ENCODE peak calls at places on chromosomes 16 and 17, in seven cellular contexts. W, L, J, T, V, Y and Q are unnamed samples.

GRCh38 chr16:75017670-75018525 is 19.1 kb downstream of the ZNRF1 start:
- DNase-seq in Y (no peak), T (no peak), W (no peak), L (no peak), V (no peak), J (no peak), Q (no peak)

GRCh38 chr17:81295678-81296381 is 723 bp upstream of the SLC38A10 start:
- DNase-seq in L (peak; percentile 84), J (peak; percentile 35), T (no peak), V (peak; percentile 74), W (peak; percentile 13), Y (peak; percentile 60), Q (no peak)

GRCh38 chr17:38602453-38602852 is 3.3 kb downstream of the SRCIN1 start:
- DNase-seq in W (no peak), Y (no peak), T (no peak), J (no peak), V (no peak), L (no peak), Q (no peak)

GRCh38 chr17:38507436-38507835 is 79.2 kb downstream of the ARHGAP23 start:
- DNase-seq in J (no peak), T (no peak), W (no peak), V (no peak), Y (no peak), L (no peak), Q (no peak)

GRCh38 chr17:82249896-82250581 is 21.2 kb downstream of the SLC16A3 start:
- DNase-seq in L (no peak), V (no peak), J (no peak), Y (no peak), W (no peak), T (no peak), Q (no peak)

GRCh38 chr17:1039511-1040215 is 42.7 kb downstream of the TIMM22 start:
- DNase-seq in W (no peak), J (peak; percentile 12), L (peak; percentile 75), T (no peak), Y (peak; percentile 63), V (no peak), Q (no peak)

GRCh38 chr16:62225675-62226074 is 189.4 kb upstream of the CDH8 start:
- DNase-seq in L (peak; percentile 72), Y (peak; percentile 61), T (no peak), V (peak; percentile 69), J (peak; percentile 3), W (peak; percentile 7), Q (peak; percentile 57)

GRCh38 chr17:43010667-43011308 is 4.2 kb downstream of the IFI35 start:
- DNase-seq in Y (no peak), V (no peak), W (no peak), J (no peak), L (no peak), T (no peak), Q (no peak)

GRCh38 chr16:70576431-70577255 is 53.0 kb downstream of the SF3B3 start:
- DNase-seq in T (peak; percentile 59), W (peak; percentile 33), Y (no peak), V (no peak), J (peak; percentile 85), L (no peak), Q (no peak)

GRCh38 chr17:7490144-7490543 is 6.0 kb downstream of the POLR2A start:
- DNase-seq in J (no peak), L (no peak), T (no peak), V (no peak), W (no peak), Y (no peak), Q (no peak)

GRCh38 chr16:14548933-14549788 is 80.9 kb downstream of the PARN start:
- DNase-seq in T (no peak), Y (no peak), W (no peak), L (no peak), V (no peak), J (no peak), Q (no peak)

GRCh38 chr17:49357516-49357915 is 4.5 kb downstream of the ZNF652 start:
- DNase-seq in J (no peak), L (no peak), V (no peak), Y (no peak), W (no peak), T (no peak), Q (no peak)

GRCh38 chr16:75053791-75054555 is 55.1 kb downstream of the ZNRF1 start:
- DNase-seq in W (no peak), L (peak; percentile 65), V (no peak), T (no peak), J (no peak), Y (no peak), Q (no peak)

GRCh38 chr17:1362964-1363363 is 37.1 kb downstream of the YWHAE start:
- DNase-seq in V (no peak), T (no peak), W (no peak), L (no peak), J (peak; percentile 42), Y (no peak), Q (no peak)

GRCh38 chr17:489758-490329 is 137.2 kb upstream of the RPH3AL start:
- DNase-seq in J (peak; percentile 57), L (peak; percentile 60), W (no peak), V (no peak), T (no peak), Y (peak; percentile 39), Q (no peak)

GRCh38 chr17:20908373-20909273 is 134.2 kb downstream of the USP22 start:
- DNase-seq in T (no peak), V (no peak), W (peak; percentile 58), L (peak; percentile 84), J (peak; percentile 89), Y (peak; percentile 86), Q (no peak)

GRCh38 chr17:49509588-49509917 is 14.5 kb downstream of the NGFR start:
- DNase-seq in L (no peak), T (no peak), J (no peak), W (no peak), V (no peak), Y (no peak), Q (no peak)

DNA sequence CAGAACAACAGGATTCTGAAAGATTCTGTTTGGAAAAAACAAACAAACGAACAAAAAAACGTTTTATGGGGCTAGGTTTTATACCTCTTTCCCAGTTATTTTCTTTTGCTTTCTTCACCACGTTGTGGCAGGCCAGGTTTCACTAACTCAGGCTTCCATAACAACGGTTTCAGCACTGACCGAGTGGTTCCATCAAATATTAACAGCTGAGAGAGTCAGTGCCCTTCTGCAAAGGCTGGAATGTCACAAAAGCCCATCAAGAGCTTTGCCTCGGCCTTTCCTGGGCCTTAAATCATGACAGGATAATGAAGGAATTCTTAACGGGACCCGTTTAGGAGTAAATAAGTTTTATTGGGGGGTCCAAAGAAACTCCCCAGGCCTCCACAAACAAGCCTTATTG is 34.2 kb downstream of the MPHOSPH6 start:
- DNase-seq in V (no peak), Y (no peak), T (no peak), L (no peak), J (no peak), W (no peak), Q (no peak)
- H3K27ac ChIP-seq in V (no peak overlapping the region), Y (no peak overlapping the region), T (no peak overlapping the region), L (no peak overlapping the region), J (no peak overlapping the region), W (no peak overlapping the region), Q (no peak overlapping the region)

GRCh38 chr17:64007838-64008282 is 9.7 kb downstream of the PRR29 start:
- DNase-seq in Y (no peak), T (no peak), L (no peak), V (no peak), W (no peak), J (no peak), Q (no peak)
- H3K27ac ChIP-seq in Y (peak overlapping the region; percentile 26), T (no peak overlapping the region), L (peak overlapping the region; percentile 24), V (no peak overlapping the region), W (no peak overlapping the region), J (no peak overlapping the region), Q (no peak overlapping the region)

GRCh38 chr16:8866884-8867482 is 1.8 kb downstream of the CARHSP1 start:
- DNase-seq in J (no peak), W (no peak), T (no peak), V (no peak), L (no peak), Y (no peak), Q (no peak)

GRCh38 chr16:8869212-8869987 is 594 bp upstream of the CARHSP1 start:
- DNase-seq in W (no peak), L (no peak), V (no peak), T (no peak), Y (no peak), J (no peak), Q (no peak)

GRCh38 chr16:8867483-8868271 is 1.1 kb downstream of the CARHSP1 start:
- DNase-seq in T (no peak), V (no peak), L (peak; percentile 62), Y (peak; percentile 54), W (no peak), J (no peak), Q (no peak)

GRCh38 chr16:8866118-8866883 is 2.5 kb downstream of the CARHSP1 start:
- DNase-seq in W (no peak), V (no peak), Y (no peak), T (no peak), J (peak; percentile 77), L (peak; percentile 49), Q (no peak)

DNA sequence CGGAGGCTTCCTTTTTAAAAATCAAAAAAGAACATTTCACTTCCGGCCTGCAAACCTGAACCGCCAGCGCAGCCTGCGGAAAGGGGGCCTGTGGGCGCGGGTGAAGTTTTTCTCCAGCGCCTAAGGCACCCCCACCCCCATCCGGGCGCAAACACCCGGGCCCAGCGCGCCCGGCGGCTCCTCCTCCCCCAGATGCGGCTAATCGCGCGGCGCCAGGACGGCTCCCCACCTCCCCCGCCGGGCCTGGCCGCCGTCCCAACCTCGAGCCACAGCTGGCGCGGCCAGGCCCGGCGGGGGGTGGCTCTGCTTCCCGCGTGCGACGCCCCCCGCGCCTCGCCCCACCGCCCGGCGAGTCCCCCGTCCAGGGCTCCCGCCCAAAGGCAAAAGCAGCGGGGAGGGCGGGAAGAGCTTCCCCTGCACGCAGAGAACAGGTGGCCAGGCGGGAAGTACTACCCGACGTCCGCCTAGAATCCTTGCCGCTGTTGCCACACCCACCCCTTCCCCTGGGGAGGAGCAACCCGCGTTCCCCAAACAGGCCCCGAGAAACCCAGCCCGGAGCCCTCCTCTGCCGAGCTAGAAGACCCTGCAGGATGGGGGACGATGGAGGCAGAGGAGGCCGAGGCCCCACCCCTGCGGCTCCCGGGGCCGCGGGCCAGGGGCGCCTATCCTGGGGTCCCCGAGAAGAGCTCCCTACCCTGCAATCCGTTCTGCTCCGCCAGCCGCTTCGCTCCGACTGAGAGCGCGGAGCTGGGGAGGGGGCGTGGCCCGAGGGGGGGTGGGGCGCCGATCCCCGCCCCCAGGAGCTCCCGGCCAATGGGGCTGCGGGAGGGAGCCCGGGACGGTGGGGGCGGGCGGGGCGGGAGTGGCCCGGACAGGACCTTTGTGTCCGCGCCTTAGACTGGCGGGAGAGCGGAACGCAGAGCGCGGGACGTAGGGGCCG is at the start of gene CARHSP1:
- DNase-seq in W (peak; percentile 67), L (peak; percentile 89), Y (peak; percentile 87), T (no peak), V (peak; percentile 84), J (peak; percentile 95), Q (peak; percentile 68)
- H3K27ac ChIP-seq in W (peak within 1 kb of the TSS; percentile 54), L (peak within 1 kb of the TSS; percentile 94), Y (peak within 1 kb of the TSS; percentile 87), T (peak within 1 kb of the TSS; percentile 89), V (peak within 1 kb of the TSS; percentile 75), J (peak within 1 kb of the TSS; percentile 89), Q (peak within 1 kb of the TSS; percentile 97)

GRCh38 chr16:65312071-65312470 is 190.2 kb upstream of the CDH11 start:
- DNase-seq in W (peak; percentile 67), T (no peak), V (no peak), L (no peak), J (peak; percentile 21), Y (no peak), Q (no peak)
- H3K27ac ChIP-seq in W (peak overlapping the region; percentile 65), T (no peak overlapping the region), V (no peak overlapping the region), L (no peak overlapping the region), J (no peak overlapping the region), Y (no peak overlapping the region), Q (no peak overlapping the region)

GRCh38 chr16:83211711-83212110 is 584.9 kb downstream of the CDH13 start:
- DNase-seq in Y (no peak), T (no peak), L (no peak), J (peak; percentile 2), W (no peak), V (no peak), Q (no peak)
- H3K27ac ChIP-seq in Y (no peak overlapping the region), T (no peak overlapping the region), L (no peak overlapping the region), J (peak overlapping the region; percentile 66), W (no peak overlapping the region), V (no peak overlapping the region), Q (no peak overlapping the region)